ENCODE peak calls at places on chromosome 18, in four cellular contexts. M is tibial nerve, U is breast epithelium, E is testis. P is an unnamed sample.
A peak's percentile ranks its signal among the peaks of the same experiment; 100 is the strongest.

GRCh38 chr18:63082661-63083531 is 236.7 kb downstream of the BCL2 start:
- DNase-seq in U (no peak), E (no peak), M (no peak), P (no peak)

GRCh38 chr18:23237524-23238151 is 102.4 kb downstream of the CABLES1 start:
- DNase-seq in E (peak; percentile 18), M (no peak), U (peak; percentile 60), P (peak; percentile 67)

GRCh38 chr18:43805646-43806194 is 528.4 kb upstream of the SYT4 start:
- DNase-seq in E (no peak), U (no peak), M (no peak), P (no peak)

GRCh38 chr18:69941183-69941582 is 6.5 kb downstream of the CD226 start:
- DNase-seq in M (no peak), E (no peak), U (no peak), P (no peak)

GRCh38 chr18:54269924-54270844 is 867 bp downstream of the POLI start:
- DNase-seq in U (peak; percentile 26), M (peak; percentile 18), E (peak; percentile 66), P (peak; percentile 33)

GRCh38 chr18:55790296-55790695 is 202.3 kb upstream of the TCF4 start:
- DNase-seq in E (no peak), M (no peak), U (no peak), P (no peak)

GRCh38 chr18:31072175-31072574 is 29.6 kb upstream of the DSC3 start:
- DNase-seq in U (no peak), E (no peak), M (no peak), P (no peak)

GRCh38 chr18:37666986-37667385 is 101.4 kb upstream of the CELF4 start:
- DNase-seq in M (no peak), U (no peak), E (no peak), P (no peak)

GRCh38 chr18:5146093-5146492 is 51.0 kb downstream of the AKAIN1 start:
- DNase-seq in U (no peak), E (no peak), M (no peak), P (no peak)

GRCh38 chr18:68267583-68267982 is 447.3 kb downstream of the TMX3 start:
- DNase-seq in U (no peak), M (no peak), E (no peak), P (no peak)

GRCh38 chr18:23784811-23785245 is 95.6 kb downstream of the LAMA3 start:
- DNase-seq in U (no peak), E (no peak), M (no peak), P (no peak)

GRCh38 chr18:24544141-24544498 is 83.7 kb downstream of the HRH4 start:
- DNase-seq in M (peak; percentile 11), U (no peak), E (no peak), P (no peak)

GRCh38 chr18:73201940-73202339 is 334.2 kb upstream of the NETO1 start:
- DNase-seq in M (no peak), E (no peak), U (no peak), P (no peak)

GRCh38 chr18:48547456-48548403 is 8.9 kb downstream of the CTIF start:
- DNase-seq in U (peak; percentile 80), M (no peak), E (no peak), P (no peak)

GRCh38 chr18:35039633-35040032 is 1.6 kb upstream of the MAPRE2 start:
- DNase-seq in M (no peak), E (no peak), U (no peak), P (no peak)

GRCh38 chr18:77359561-77360314 is 110.1 kb downstream of the GALR1 start:
- DNase-seq in M (no peak), U (no peak), E (no peak), P (no peak)

GRCh38 chr18:76824136-76824676 is 1.8 kb downstream of the ZNF236 start:
- DNase-seq in U (no peak), E (no peak), M (no peak), P (no peak)

GRCh38 chr18:79678665-79679551 is 695 bp upstream of the CTDP1 start:
- DNase-seq in M (peak; percentile 96), E (peak; percentile 100), U (peak; percentile 99), P (peak; percentile 98)
- TF ChIP-seq POLR2A in M (no peak), E (no peak), U (peak; percentile 30), P (peak; percentile 30)

GRCh38 chr18:46502444-46502843 is 154.6 kb downstream of the LOXHD1 start:
- DNase-seq in E (no peak), U (no peak), M (no peak), P (no peak)
- TF ChIP-seq CTCF in E (no peak), U (no peak), M (no peak), P (no peak)

DNA sequence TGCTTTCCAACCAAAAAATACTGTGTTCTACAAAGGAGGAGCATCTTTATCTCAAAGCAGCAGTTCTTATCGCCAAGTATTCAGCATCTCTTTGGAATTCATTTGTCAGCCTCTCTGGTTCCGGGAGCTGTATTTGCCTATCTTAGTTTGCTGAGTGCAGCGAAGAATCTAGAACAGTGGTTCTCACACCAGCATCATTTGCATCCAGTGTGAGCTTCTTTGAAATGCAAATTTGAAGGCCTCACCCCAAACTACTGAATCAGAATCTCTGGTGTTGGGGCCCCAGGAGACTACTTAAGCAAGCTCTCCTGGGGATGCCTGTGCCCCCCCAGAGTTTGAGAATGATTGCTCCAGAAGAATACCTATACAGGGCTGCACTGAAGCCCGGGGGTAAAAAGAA is 1.5 kb upstream of the PTPN2 start:
- DNase-seq in M (no peak), U (no peak), E (no peak), P (no peak)
- TF ChIP-seq POLR2A in M (no peak), U (no peak), E (no peak), P (no peak)

GRCh38 chr18:58336605-58337004 is 292.3 kb downstream of the ALPK2 start:
- DNase-seq in U (no peak), M (no peak), E (no peak), P (no peak)

GRCh38 chr18:58334061-58334460 is 290.0 kb downstream of the NEDD4L start:
- DNase-seq in E (no peak), M (no peak), U (no peak), P (no peak)

GRCh38 chr18:58335223-58335622 is 291.2 kb downstream of the NEDD4L start:
- DNase-seq in E (no peak), M (no peak), U (no peak), P (no peak)

GRCh38 chr18:58337285-58337684 is 291.6 kb downstream of the ALPK2 start:
- DNase-seq in U (no peak), E (no peak), M (no peak), P (no peak)

GRCh38 chr18:58335821-58336220 is 291.8 kb downstream of the NEDD4L start:
- DNase-seq in E (no peak), U (no peak), M (no peak), P (no peak)
- TF ChIP-seq CTCF in E (no peak), U (no peak), M (no peak), P (no peak)

GRCh38 chr18:369224-370010 is 101.6 kb upstream of the THOC1 start:
- DNase-seq in U (no peak), E (no peak), M (no peak), P (no peak)
- TF ChIP-seq POLR2A in U (no peak), E (no peak), M (no peak), P (no peak)